ENCODE peak calls at places on chromosomes 11 and 22, in eight cellular contexts. M, Y, Z, F, L, A, N and O are unnamed samples.

GRCh38 chr22:46935506-46936377 is 173.3 kb downstream of the TBC1D22A start:
- DNase-seq in M (no peak), Y (no peak), Z (peak), F (no peak), L (peak), A (no peak), N (no peak), O (no peak)

GRCh38 chr11:119362741-119363080 is 16.2 kb upstream of the MFRP start:
- DNase-seq in M (no peak), Y (no peak), Z (peak), F (no peak), L (no peak), A (no peak), N (no peak), O (no peak)

GRCh38 chr11:46293616-46294015 is 16.2 kb downstream of the CREB3L1 start:
- DNase-seq in M (no peak), Y (no peak), Z (no peak), F (no peak), L (no peak), A (no peak), N (no peak), O (no peak)

GRCh38 chr22:28299760-28300159 is 379.9 kb downstream of the TTC28 start:
- DNase-seq in M (no peak), Y (no peak), Z (no peak), F (no peak), L (no peak), A (no peak), N (no peak), O (no peak)

GRCh38 chr22:22558972-22559603 is at the start of gene PRAME:
- DNase-seq in M (no peak), Y (peak), Z (peak), F (peak), L (peak), A (peak), N (peak), O (peak)

GRCh38 chr11:46295996-46296519 is 18.6 kb downstream of the CREB3L1 start:
- DNase-seq in M (no peak), Y (no peak), Z (no peak), F (no peak), L (no peak), A (no peak), N (no peak), O (no peak)

GRCh38 chr11:111301004-111301839 is 2.9 kb downstream of the POU2AF3 start:
- DNase-seq in M (no peak), Y (no peak), Z (peak), F (no peak), L (peak), A (peak), N (no peak), O (no peak)

GRCh38 chr22:40121463-40121862 is 56.3 kb upstream of the TNRC6B start:
- DNase-seq in M (no peak), Y (no peak), Z (no peak), F (no peak), L (no peak), A (no peak), N (no peak), O (no peak)

GRCh38 chr11:70135142-70136132 is 57.3 kb downstream of the ANO1 start:
- DNase-seq in M (no peak), Y (no peak), Z (peak), F (no peak), L (no peak), A (peak), N (no peak), O (no peak)

GRCh38 chr11:97979741-97980140 is 1041.0 kb upstream of the CNTN5 start:
- DNase-seq in M (no peak), Y (no peak), Z (no peak), F (no peak), L (no peak), A (no peak), N (no peak), O (no peak)

GRCh38 chr11:12683857-12684256 is 9.6 kb downstream of the TEAD1 start:
- DNase-seq in M (no peak), Y (no peak), Z (no peak), F (no peak), L (no peak), A (no peak), N (no peak), O (no peak)